ENCODE peak calls at places on chromosomes 2 and 18, in five cellular contexts. N, Y, L, T and D are unnamed samples.

GRCh38 chr18:45467307-45467706 is 148.0 kb upstream of the SLC14A2 start:
- DNase-seq in L (no peak), N (no peak), T (no peak), Y (no peak), D (peak)

GRCh38 chr2:217183471-217183870 is 323.6 kb upstream of the TNP1 start:
- DNase-seq in Y (no peak), T (no peak), L (no peak), N (no peak), D (no peak)

GRCh38 chr2:61151434-61151833 is 10.6 kb upstream of the C2orf74 start:
- DNase-seq in N (no peak), L (peak), Y (peak), T (no peak), D (no peak)

GRCh38 chr2:112691761-112692370 is 29.0 kb upstream of the NT5DC4 start:
- DNase-seq in N (no peak), L (no peak), T (no peak), Y (peak), D (no peak)

GRCh38 chr18:52200406-52200805 is 139.6 kb upstream of the DCC start:
- DNase-seq in Y (no peak), N (no peak), T (no peak), L (no peak), D (no peak)

GRCh38 chr2:72934683-72935610 is 17.6 kb downstream of the EMX1 start:
- DNase-seq in Y (no peak), N (peak), T (no peak), L (no peak), D (no peak)

GRCh38 chr2:71607490-71607889 is 154.1 kb downstream of the DYSF start:
- DNase-seq in L (no peak), T (no peak), N (no peak), Y (no peak), D (no peak)

GRCh38 chr18:70022636-70023035 is 75.0 kb upstream of the CD226 start:
- DNase-seq in Y (no peak), N (no peak), T (no peak), L (no peak), D (no peak)

GRCh38 chr2:166831930-166832329 is 56.4 kb upstream of the XIRP2 start:
- DNase-seq in L (no peak), Y (no peak), N (no peak), T (no peak), D (no peak)

GRCh38 chr2:11375689-11376027 is 31.2 kb upstream of the ROCK2 start:
- DNase-seq in L (no peak), T (no peak), N (no peak), Y (no peak), D (no peak)

GRCh38 chr18:3207565-3207964 is 12.2 kb downstream of the MYOM1 start:
- DNase-seq in N (no peak), L (no peak), Y (no peak), T (no peak), D (no peak)

GRCh38 chr2:36271266-36271665 is 84.3 kb upstream of the CRIM1 start:
- DNase-seq in Y (no peak), N (no peak), L (no peak), T (no peak), D (peak)

GRCh38 chr2:219178377-219179175 is 501 bp downstream of the RETREG2 start:
- DNase-seq in L (no peak), T (no peak), N (peak), Y (peak), D (peak)

GRCh38 chr2:122883849-122884248 is 1128.4 kb downstream of the TSN start:
- DNase-seq in N (no peak), L (no peak), Y (no peak), T (no peak), D (no peak)

GRCh38 chr2:58904091-58904490 is 663.0 kb upstream of the FANCL start:
- DNase-seq in N (no peak), Y (no peak), T (no peak), L (no peak), D (no peak)

GRCh38 chr18:74524097-74524496 is 10.2 kb upstream of the CNDP1 start:
- DNase-seq in T (no peak), Y (no peak), L (peak), N (peak), D (peak)

GRCh38 chr18:79062806-79063205 is 6.4 kb upstream of the ATP9B start:
- DNase-seq in N (no peak), Y (no peak), L (no peak), T (no peak), D (no peak)

GRCh38 chr2:65153515-65153914 is 23.6 kb upstream of the RAB1A start:
- DNase-seq in T (no peak), Y (no peak), L (no peak), N (no peak), D (no peak)

GRCh38 chr2:134835471-134835870 is 2.9 kb upstream of the ACMSD start:
- DNase-seq in Y (no peak), N (no peak), L (no peak), T (no peak), D (no peak)

GRCh38 chr2:220445429-220446105 is 818.1 kb downstream of the SLC4A3 start:
- DNase-seq in T (no peak), Y (no peak), N (no peak), L (no peak), D (no peak)

GRCh38 chr2:74735544-74735943 is 81.5 kb downstream of the SEMA4F start:
- DNase-seq in N (no peak), L (peak), T (no peak), Y (no peak), D (peak)

GRCh38 chr2:66851449-66851872 is 416.5 kb downstream of the MEIS1 start:
- DNase-seq in L (no peak), Y (peak), N (peak), T (no peak), D (no peak)

GRCh38 chr2:226098861-226099466 is 699.5 kb downstream of the NYAP2 start:
- DNase-seq in L (no peak), N (no peak), T (no peak), Y (no peak), D (no peak)

GRCh38 chr2:100982431-100982861 is 19.6 kb upstream of the RPL31 start:
- DNase-seq in Y (no peak), L (no peak), T (no peak), N (no peak), D (no peak)

GRCh38 chr18:9619056-9619455 is 4.7 kb upstream of the PPP4R1 start:
- DNase-seq in T (no peak), L (no peak), N (no peak), Y (peak), D (peak)

GRCh38 chr2:239275871-239276812 is 124.7 kb downstream of the HDAC4 start:
- DNase-seq in Y (peak), T (peak), L (no peak), N (peak), D (peak)

GRCh38 chr2:70964596-70965386 is 13.6 kb upstream of the ANKRD53 start:
- DNase-seq in L (no peak), T (peak), Y (peak), N (peak), D (peak)

GRCh38 chr2:111244864-111245263 is 124.2 kb downstream of the BCL2L11 start:
- DNase-seq in N (no peak), L (no peak), T (no peak), Y (no peak), D (no peak)

GRCh38 chr2:163987175-163987574 is 251.4 kb upstream of the FIGN start:
- DNase-seq in N (no peak), L (no peak), T (no peak), Y (no peak), D (no peak)

GRCh38 chr18:63079114-63079513 is 240.5 kb downstream of the BCL2 start:
- DNase-seq in Y (no peak), L (no peak), T (no peak), N (no peak), D (no peak)

GRCh38 chr18:9191658-9192256 is 55.2 kb downstream of the ANKRD12 start:
- DNase-seq in Y (no peak), T (no peak), N (no peak), L (no peak), D (no peak)

GRCh38 chr2:163646659-163647058 is 89.1 kb downstream of the FIGN start:
- DNase-seq in L (no peak), N (no peak), T (no peak), Y (no peak), D (no peak)

GRCh38 chr2:43248621-43249020 is 22.2 kb upstream of the ZFP36L2 start:
- DNase-seq in L (no peak), N (no peak), T (no peak), Y (no peak), D (no peak)

GRCh38 chr18:6219116-6219717 is 195.5 kb downstream of the L3MBTL4 start:
- DNase-seq in N (no peak), L (no peak), T (no peak), Y (peak), D (peak)

GRCh38 chr18:75081486-75081885 is 127.5 kb downstream of the PTGR3 start:
- DNase-seq in Y (no peak), T (no peak), L (no peak), N (no peak), D (no peak)

GRCh38 chr2:187936228-187936627 is 355.4 kb upstream of the GULP1 start:
- DNase-seq in L (no peak), T (no peak), N (no peak), Y (no peak), D (no peak)

GRCh38 chr2:226334981-226335720 is 464.5 kb downstream of the IRS1 start:
- DNase-seq in N (no peak), Y (peak), L (no peak), T (no peak), D (peak)

GRCh38 chr2:64685430-64685829 is 31.7 kb upstream of the SERTAD2 start:
- DNase-seq in T (no peak), N (no peak), L (no peak), Y (peak), D (no peak)

GRCh38 chr2:238727585-238728321 is 120.1 kb upstream of the TWIST2 start:
- DNase-seq in L (no peak), T (no peak), N (no peak), Y (peak), D (no peak)